ENCODE peak calls at places on chromosomes 4 and X, in eight cellular contexts. U is D341Med; T is glutamatergic neuron; H is stimulated activated CD4-positive, alpha-beta T cell treated with anti-CD3 and anti-CD28 coated beads, Interleukin-2, amount 100 ng/mL, for 24 hours; R is activated CD4-positive, alpha-beta T cell treated with anti-CD3 and anti-CD28 coated beads for 4 hours; M is body of pancreas; V is CD4-positive, CD25-positive, alpha-beta regulatory T cell; D is endodermal cell. L is an unnamed sample.

GRCh38 chrX:22742174-22742573 is 257.6 kb upstream of the DDX53 start:
- DNase-seq in U (peak), T (peak), H (no peak), R (no peak), M (no peak), V (no peak), D (no peak), L (no peak)

GRCh38 chr4:114807759-114808404 is 209.3 kb downstream of the UGT8 start:
- DNase-seq in U (peak), T (peak), H (peak), R (peak), M (peak), V (peak), D (peak), L (peak)

GRCh38 chrX:54561622-54562021 is 31.6 kb downstream of the GNL3L start:
- DNase-seq in U (peak), T (no peak), H (no peak), R (no peak), M (no peak), V (no peak), D (no peak), L (no peak)

GRCh38 chrX:18415386-18415785 is 10.0 kb upstream of the CDKL5 start:
- DNase-seq in U (no peak), T (no peak), H (no peak), R (no peak), M (no peak), V (no peak), D (no peak), L (no peak)

GRCh38 chr4:123821861-123822260 is 425.3 kb downstream of the SPRY1 start:
- DNase-seq in U (no peak), T (no peak), H (no peak), R (no peak), M (no peak), V (no peak), D (no peak), L (no peak)

GRCh38 chrX:97685753-97686152 is 802.0 kb downstream of the RPA4 start:
- DNase-seq in U (peak), T (no peak), H (no peak), R (peak), M (peak), V (peak), D (no peak), L (peak)

GRCh38 chr4:145956288-145956890 is 17.8 kb upstream of the ZNF827 start:
- DNase-seq in U (peak), T (peak), H (peak), R (peak), M (peak), V (peak), D (peak), L (peak)

GRCh38 chrX:133440797-133441163 is 25.5 kb upstream of the GPC4 start:
- DNase-seq in U (no peak), T (no peak), H (no peak), R (no peak), M (no peak), V (no peak), D (peak), L (no peak)

GRCh38 chr4:103098331-103098730 is 1.3 kb downstream of the BDH2 start:
- DNase-seq in U (no peak), T (no peak), H (no peak), R (no peak), M (no peak), V (no peak), D (no peak), L (no peak)

GRCh38 chr4:108849611-108850406 is 87.0 kb upstream of the ETNPPL start:
- DNase-seq in U (no peak), T (no peak), H (no peak), R (no peak), M (no peak), V (peak), D (no peak), L (no peak)

GRCh38 chrX:73940893-73941470 is 363.0 kb upstream of the ZCCHC13 start:
- DNase-seq in U (no peak), T (no peak), H (no peak), R (no peak), M (no peak), V (no peak), D (no peak), L (no peak)

GRCh38 chrX:10360121-10360520 is 203.3 kb downstream of the CLCN4 start:
- DNase-seq in U (peak), T (peak), H (no peak), R (no peak), M (no peak), V (no peak), D (no peak), L (no peak)

L was measured in HEK293T.